ENCODE peak calls at places on chromosomes 4 and X, in five cellular contexts. C is heart right ventricle, K is GM13977, L is mammary epithelial cell, Z is lower lobe of right lung. U is an unnamed sample.

GRCh38 chr4:105451346-105451745 is 22.5 kb downstream of the PPA2 start:
- DNase-seq in C (no peak), K (no peak), L (no peak), Z (no peak), U (no peak)

GRCh38 chr4:76767983-76768382 is 130.0 kb downstream of the SOWAHB start:
- DNase-seq in C (no peak), K (no peak), L (no peak), Z (no peak), U (no peak)

GRCh38 chrX:107025538-107025937 is 25.5 kb upstream of the MORC4 start:
- DNase-seq in C (no peak), K (peak), L (peak), Z (no peak), U (peak)

GRCh38 chr4:119597377-119597776 is 31.2 kb downstream of the PDE5A start:
- DNase-seq in C (no peak), K (no peak), L (no peak), Z (no peak), U (no peak)

GRCh38 chr4:8434251-8435073 is 6.1 kb downstream of the ACOX3 start:
- DNase-seq in C (no peak), K (no peak), L (no peak), Z (no peak), U (no peak)

GRCh38 chrX:80765226-80765625 is 44.5 kb downstream of the BRWD3 start:
- DNase-seq in C (no peak), K (no peak), L (peak), Z (no peak), U (peak)

GRCh38 chrX:123731987-123732678 is 719 bp downstream of the THOC2 start:
- DNase-seq in C (no peak), K (peak), L (no peak), Z (no peak), U (no peak)

GRCh38 chrX:137929951-137930350 is 364.0 kb downstream of the ZIC3 start:
- DNase-seq in C (no peak), K (no peak), L (no peak), Z (no peak), U (no peak)

GRCh38 chr4:71211748-71212147 is 127.1 kb upstream of the SLC4A4 start:
- DNase-seq in C (no peak), K (no peak), L (no peak), Z (no peak), U (no peak)

GRCh38 chr4:143294310-143294709 is 42.4 kb upstream of the GAB1 start:
- DNase-seq in C (peak), K (no peak), L (no peak), Z (peak), U (peak)

GRCh38 chrX:40581333-40581910 is 652 bp downstream of the ATP6AP2 start:
- DNase-seq in C (no peak), K (peak), L (peak), Z (no peak), U (no peak)

GRCh38 chr4:140662082-140662869 is 93.5 kb upstream of the UCP1 start:
- DNase-seq in C (no peak), K (no peak), L (peak), Z (no peak), U (no peak)

GRCh38 chr4:149999485-150000074 is 78.7 kb upstream of the DCLK2 start:
- DNase-seq in C (peak), K (peak), L (peak), Z (no peak), U (peak)

GRCh38 chrX:135973025-135973547 is 702 bp downstream of the MMGT1 start:
- DNase-seq in C (no peak), K (no peak), L (peak), Z (no peak), U (no peak)

GRCh38 chr4:169906821-169907220 is 119.4 kb downstream of the MFAP3L start:
- DNase-seq in C (no peak), K (no peak), L (no peak), Z (no peak), U (no peak)

GRCh38 chrX:77519765-77520164 is 72.6 kb downstream of the FGF16 start:
- DNase-seq in C (no peak), K (no peak), L (no peak), Z (no peak), U (no peak)

GRCh38 chrX:122076241-122076640 is 1028.8 kb downstream of the GLUD2 start:
- DNase-seq in C (no peak), K (no peak), L (no peak), Z (no peak), U (no peak)

GRCh38 chrX:24528605-24529004 is 63.5 kb downstream of the PDK3 start:
- DNase-seq in C (no peak), K (peak), L (no peak), Z (no peak), U (no peak)

GRCh38 chrX:15151267-15152196 is 118.4 kb downstream of the ASB9 start:
- DNase-seq in C (no peak), K (no peak), L (peak), Z (no peak), U (no peak)

GRCh38 chr4:119099227-119099910 is 36.3 kb upstream of the MYOZ2 start:
- DNase-seq in C (no peak), K (no peak), L (peak), Z (no peak), U (no peak)

GRCh38 chrX:41086627-41086932 is 1.3 kb downstream of the USP9X start:
- DNase-seq in C (no peak), K (no peak), L (no peak), Z (no peak), U (no peak)

GRCh38 chrX:18984381-18985185 is 669 bp upstream of the PHKA2 start:
- DNase-seq in C (peak), K (peak), L (peak), Z (peak), U (no peak)

GRCh38 chr4:1768367-1769034 is 24.6 kb upstream of the FGFR3 start:
- DNase-seq in C (no peak), K (no peak), L (no peak), Z (peak), U (no peak)

GRCh38 chr4:113586072-113586471 is 175.5 kb downstream of the CAMK2D start:
- DNase-seq in C (no peak), K (no peak), L (no peak), Z (no peak), U (no peak)

GRCh38 chrX:150499240-150499639 is 69.2 kb upstream of the MTM1 start:
- DNase-seq in C (no peak), K (no peak), L (no peak), Z (no peak), U (no peak)

GRCh38 chrX:40514376-40514775 is 66.4 kb upstream of the ATP6AP2 start:
- DNase-seq in C (no peak), K (no peak), L (peak), Z (no peak), U (no peak)

DNA sequence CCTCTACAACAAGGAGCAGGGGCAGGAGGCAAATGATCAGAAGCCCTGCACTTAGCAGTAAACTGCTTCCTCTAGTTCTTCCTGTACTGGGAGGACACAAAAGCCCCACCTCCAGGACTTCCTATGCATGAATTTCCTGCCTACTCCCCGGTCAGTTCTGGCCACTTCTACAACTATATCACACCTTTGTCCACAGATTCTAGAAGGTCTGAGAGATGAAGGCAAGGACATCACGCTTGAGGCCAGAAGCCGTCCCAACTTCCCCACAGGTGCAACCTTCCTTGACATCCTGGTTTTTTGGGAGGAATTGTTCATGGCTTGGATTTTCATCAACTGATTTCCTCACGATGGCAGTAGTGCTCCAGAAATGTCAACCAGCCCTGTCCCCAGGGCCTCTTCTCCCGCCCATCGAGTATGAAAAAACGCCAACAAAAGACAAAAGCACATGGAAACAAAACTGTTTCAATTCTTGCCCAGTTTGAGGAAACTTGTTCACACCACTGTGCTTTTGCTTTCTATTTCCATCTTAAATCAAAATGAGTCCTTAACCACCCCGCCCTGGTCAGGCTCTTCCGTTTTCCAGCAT is 206.5 kb upstream of the STK26 start:
- DNase-seq in C (peak), K (peak), L (peak), Z (no peak), U (peak)
- TF ChIP-seq CTCF in C (peak), K (peak), L (no peak), Z (peak), U (peak)

GRCh38 chrX:36957425-36958328 is 50.5 kb upstream of the FAM47C start:
- DNase-seq in C (no peak), K (no peak), L (no peak), Z (peak), U (no peak)
- TF ChIP-seq CTCF in C (peak), K (no peak), L (no peak), Z (no peak), U (peak)

GRCh38 chrX:79413009-79413408 is 45.9 kb upstream of the ITM2A start:
- DNase-seq in C (no peak), K (peak), L (peak), Z (no peak), U (no peak)
- TF ChIP-seq CTCF in C (peak), K (peak), L (peak), Z (peak), U (peak)

GRCh38 chrX:42694260-42694815 is 83.6 kb downstream of the PPP1R2C start:
- DNase-seq in C (no peak), K (no peak), L (peak), Z (no peak), U (no peak)

GRCh38 chrX:42695800-42696358 is 82.1 kb downstream of the PPP1R2C start:
- DNase-seq in C (no peak), K (no peak), L (no peak), Z (no peak), U (no peak)

GRCh38 chrX:42686296-42686695 is 91.7 kb downstream of the PPP1R2C start:
- DNase-seq in C (no peak), K (no peak), L (no peak), Z (no peak), U (no peak)

GRCh38 chrX:42686706-42687105 is 91.3 kb downstream of the PPP1R2C start:
- DNase-seq in C (no peak), K (no peak), L (peak), Z (no peak), U (no peak)

GRCh38 chrX:42691196-42691595 is 86.8 kb downstream of the PPP1R2C start:
- DNase-seq in C (no peak), K (no peak), L (no peak), Z (no peak), U (no peak)
- TF ChIP-seq CTCF in C (no peak), K (no peak), L (no peak), Z (no peak), U (no peak)